ENCODE peak calls at places on chromosomes 13 and 19, in five cellular contexts. One of them, this sample, is unnamed.

GRCh38 chr13:44050450-44051063 is 170.9 kb downstream of the LACC1 start:
- DNase-seq in NT2/D1: no peak
- DNase-seq in HepG2: peak; percentile 7
- DNase-seq in GM12878: no peak
- DNase-seq in H1: no peak
- DNase-seq in this sample: peak; percentile 27

GRCh38 chr19:45442927-45443461 is 19.3 kb upstream of the ERCC1 start:
- DNase-seq in NT2/D1: no peak
- DNase-seq in HepG2: no peak
- DNase-seq in H1: peak; percentile 74
- DNase-seq in GM12878: no peak
- DNase-seq in this sample: no peak

GRCh38 chr13:27997904-27998522 is 9.5 kb upstream of the URAD start:
- DNase-seq in HepG2: peak; percentile 48
- DNase-seq in NT2/D1: no peak
- DNase-seq in H1: peak; percentile 64
- DNase-seq in GM12878: no peak
- DNase-seq in this sample: peak; percentile 68

GRCh38 chr13:98399756-98400155 is 177.2 kb downstream of the STK24 start:
- DNase-seq in H1: no peak
- DNase-seq in NT2/D1: no peak
- DNase-seq in HepG2: no peak
- DNase-seq in GM12878: no peak
- DNase-seq in this sample: no peak

GRCh38 chr13:28817204-28817603 is 2.9 kb upstream of the MTUS2 start:
- DNase-seq in H1: no peak
- DNase-seq in NT2/D1: no peak
- DNase-seq in HepG2: peak; percentile 39
- DNase-seq in GM12878: no peak
- DNase-seq in this sample: no peak

GRCh38 chr19:48509467-48510194 is 2.0 kb downstream of the LMTK3 start:
- DNase-seq in HepG2: no peak
- DNase-seq in NT2/D1: no peak
- DNase-seq in GM12878: no peak
- DNase-seq in H1: no peak
- DNase-seq in this sample: no peak

GRCh38 chr19:14138576-14139265 is 2.3 kb upstream of the ASF1B start:
- DNase-seq in NT2/D1: no peak
- DNase-seq in H1: no peak
- DNase-seq in GM12878: no peak
- DNase-seq in HepG2: no peak
- DNase-seq in this sample: no peak

GRCh38 chr19:17061691-17062090 is 13.6 kb downstream of the HAUS8 start:
- DNase-seq in GM12878: no peak
- DNase-seq in NT2/D1: no peak
- DNase-seq in HepG2: no peak
- DNase-seq in H1: no peak
- DNase-seq in this sample: no peak

GRCh38 chr19:13748169-13748884 is 16.0 kb upstream of the MRI1 start:
- DNase-seq in GM12878: no peak
- DNase-seq in HepG2: no peak
- DNase-seq in H1: peak; percentile 47
- DNase-seq in NT2/D1: no peak
- DNase-seq in this sample: no peak

GRCh38 chr19:6023085-6023682 is 45.2 kb upstream of the RANBP3 start:
- DNase-seq in H1: no peak
- DNase-seq in NT2/D1: no peak
- DNase-seq in GM12878: no peak
- DNase-seq in HepG2: no peak
- DNase-seq in this sample: no peak

GRCh38 chr19:48815870-48816501 is 5.2 kb upstream of the BCAT2 start:
- DNase-seq in H1: no peak
- DNase-seq in GM12878: no peak
- DNase-seq in NT2/D1: no peak
- DNase-seq in HepG2: peak; percentile 86
- DNase-seq in this sample: no peak

GRCh38 chr19:42075364-42075615 is 676 bp upstream of the ZNF574 start:
- DNase-seq in GM12878: no peak
- DNase-seq in H1: no peak
- DNase-seq in HepG2: no peak
- DNase-seq in NT2/D1: no peak
- DNase-seq in this sample: no peak

GRCh38 chr19:5882421-5882968 is 12.2 kb upstream of the FUT5 start:
- DNase-seq in NT2/D1: no peak
- DNase-seq in H1: no peak
- DNase-seq in HepG2: no peak
- DNase-seq in GM12878: no peak
- DNase-seq in this sample: no peak

GRCh38 chr13:33292712-33293111 is 7.2 kb upstream of the STARD13 start:
- DNase-seq in HepG2: no peak
- DNase-seq in H1: no peak
- DNase-seq in NT2/D1: no peak
- DNase-seq in GM12878: no peak
- DNase-seq in this sample: no peak

GRCh38 chr13:73722120-73722519 is 412.1 kb downstream of the KLF12 start:
- DNase-seq in NT2/D1: peak; percentile 46
- DNase-seq in HepG2: peak; percentile 5
- DNase-seq in GM12878: peak; percentile 39
- DNase-seq in H1: no peak
- DNase-seq in this sample: no peak

GRCh38 chr13:112893570-112894422 is 75.2 kb upstream of the MCF2L start:
- DNase-seq in HepG2: peak; percentile 76
- DNase-seq in H1: peak; percentile 80
- DNase-seq in NT2/D1: no peak
- DNase-seq in GM12878: no peak
- DNase-seq in this sample: peak; percentile 71

GRCh38 chr19:48370955-48371354 is 6.8 kb downstream of the SYNGR4 start:
- DNase-seq in HepG2: no peak
- DNase-seq in GM12878: no peak
- DNase-seq in NT2/D1: no peak
- DNase-seq in H1: no peak
- DNase-seq in this sample: no peak

GRCh38 chr13:73061478-73062275 is 2.9 kb downstream of the KLF5 start:
- DNase-seq in H1: no peak
- DNase-seq in GM12878: no peak
- DNase-seq in NT2/D1: no peak
- DNase-seq in HepG2: no peak
- DNase-seq in this sample: no peak

GRCh38 chr19:3396881-3397265 is 30.5 kb downstream of the NFIC start:
- DNase-seq in H1: no peak
- DNase-seq in GM12878: no peak
- DNase-seq in HepG2: no peak
- DNase-seq in NT2/D1: no peak
- DNase-seq in this sample: no peak

GRCh38 chr19:16457195-16457953 is 14.4 kb downstream of the EPS15L1 start:
- DNase-seq in HepG2: peak; percentile 24
- DNase-seq in NT2/D1: no peak
- DNase-seq in GM12878: no peak
- DNase-seq in H1: peak; percentile 54
- DNase-seq in this sample: no peak

GRCh38 chr19:33868821-33869412 is 72.2 kb downstream of the KCTD15 start:
- DNase-seq in GM12878: no peak
- DNase-seq in H1: peak; percentile 59
- DNase-seq in NT2/D1: no peak
- DNase-seq in HepG2: no peak
- DNase-seq in this sample: peak; percentile 49

GRCh38 chr19:6478815-6479214 is 2.8 kb downstream of the DENND1C start:
- DNase-seq in GM12878: no peak
- DNase-seq in NT2/D1: no peak
- DNase-seq in H1: no peak
- DNase-seq in HepG2: no peak
- DNase-seq in this sample: no peak

GRCh38 chr13:42048625-42049453 is at the start of gene DGKH:
- DNase-seq in H1: peak; percentile 83
- DNase-seq in HepG2: no peak
- DNase-seq in GM12878: no peak
- DNase-seq in NT2/D1: no peak
- DNase-seq in this sample: peak; percentile 80

GRCh38 chr13:75357576-75358295 is 124.2 kb downstream of the TBC1D4 start:
- DNase-seq in HepG2: peak; percentile 69
- DNase-seq in NT2/D1: peak; percentile 46
- DNase-seq in GM12878: no peak
- DNase-seq in H1: peak; percentile 53
- DNase-seq in this sample: peak; percentile 93

GRCh38 chr13:24618219-24618955 is 61.8 kb upstream of the ATP12A start:
- DNase-seq in GM12878: peak; percentile 40
- DNase-seq in HepG2: no peak
- DNase-seq in H1: no peak
- DNase-seq in NT2/D1: no peak
- DNase-seq in this sample: no peak

GRCh38 chr13:76644906-76645305 is 241.3 kb downstream of the KCTD12 start:
- DNase-seq in HepG2: no peak
- DNase-seq in GM12878: no peak
- DNase-seq in NT2/D1: no peak
- DNase-seq in H1: no peak
- DNase-seq in this sample: no peak
- TF ChIP-seq SUZ12 in HepG2: no peak
- TF ChIP-seq SUZ12 in GM12878: no peak
- TF ChIP-seq SUZ12 in NT2/D1: no peak
- TF ChIP-seq SUZ12 in H1: no peak
- TF ChIP-seq SUZ12 in this sample: no peak

GRCh38 chr13:109655206-109655600 is 131.2 kb downstream of the IRS2 start:
- DNase-seq in HepG2: no peak
- DNase-seq in NT2/D1: no peak
- DNase-seq in H1: no peak
- DNase-seq in GM12878: no peak
- DNase-seq in this sample: no peak

GRCh38 chr13:109652536-109652935 is 133.8 kb downstream of the IRS2 start:
- DNase-seq in GM12878: no peak
- DNase-seq in H1: no peak
- DNase-seq in HepG2: no peak
- DNase-seq in NT2/D1: no peak
- DNase-seq in this sample: no peak

GRCh38 chr13:109655611-109656010 is 130.8 kb downstream of the IRS2 start:
- DNase-seq in GM12878: no peak
- DNase-seq in NT2/D1: no peak
- DNase-seq in H1: no peak
- DNase-seq in HepG2: no peak
- DNase-seq in this sample: no peak

GRCh38 chr13:109651854-109652253 is 134.5 kb downstream of the IRS2 start:
- DNase-seq in H1: no peak
- DNase-seq in GM12878: no peak
- DNase-seq in HepG2: no peak
- DNase-seq in NT2/D1: no peak
- DNase-seq in this sample: no peak

GRCh38 chr13:109654341-109655205 is 131.8 kb downstream of the IRS2 start:
- DNase-seq in GM12878: no peak
- DNase-seq in HepG2: no peak
- DNase-seq in NT2/D1: no peak
- DNase-seq in H1: no peak
- DNase-seq in this sample: no peak
- TF ChIP-seq SUZ12 in GM12878: no peak
- TF ChIP-seq SUZ12 in HepG2: no peak
- TF ChIP-seq SUZ12 in NT2/D1: no peak
- TF ChIP-seq SUZ12 in H1: no peak
- TF ChIP-seq SUZ12 in this sample: no peak

GRCh38 chr19:49856574-49857021 is 5.6 kb downstream of the PTOV1 start:
- DNase-seq in H1: no peak
- DNase-seq in GM12878: no peak
- DNase-seq in NT2/D1: no peak
- DNase-seq in HepG2: no peak
- DNase-seq in this sample: no peak

GRCh38 chr19:49854861-49855263 is 3.9 kb downstream of the PTOV1 start:
- DNase-seq in GM12878: no peak
- DNase-seq in NT2/D1: no peak
- DNase-seq in H1: no peak
- DNase-seq in HepG2: no peak
- DNase-seq in this sample: no peak

GRCh38 chr19:49855676-49856573 is 5.0 kb downstream of the PTOV1 start:
- DNase-seq in GM12878: no peak
- DNase-seq in H1: no peak
- DNase-seq in HepG2: no peak
- DNase-seq in NT2/D1: no peak
- DNase-seq in this sample: no peak

GRCh38 chr19:49853852-49854849 is 3.2 kb downstream of the PTOV1 start:
- DNase-seq in HepG2: no peak
- DNase-seq in H1: no peak
- DNase-seq in NT2/D1: no peak
- DNase-seq in GM12878: no peak
- DNase-seq in this sample: no peak

GRCh38 chr19:49855277-49855675 is 4.3 kb downstream of the PTOV1 start:
- DNase-seq in HepG2: no peak
- DNase-seq in H1: no peak
- DNase-seq in GM12878: no peak
- DNase-seq in NT2/D1: no peak
- DNase-seq in this sample: no peak
- TF ChIP-seq SUZ12 in HepG2: no peak
- TF ChIP-seq SUZ12 in H1: no peak
- TF ChIP-seq SUZ12 in GM12878: no peak
- TF ChIP-seq SUZ12 in NT2/D1: no peak
- TF ChIP-seq SUZ12 in this sample: no peak

DNA sequence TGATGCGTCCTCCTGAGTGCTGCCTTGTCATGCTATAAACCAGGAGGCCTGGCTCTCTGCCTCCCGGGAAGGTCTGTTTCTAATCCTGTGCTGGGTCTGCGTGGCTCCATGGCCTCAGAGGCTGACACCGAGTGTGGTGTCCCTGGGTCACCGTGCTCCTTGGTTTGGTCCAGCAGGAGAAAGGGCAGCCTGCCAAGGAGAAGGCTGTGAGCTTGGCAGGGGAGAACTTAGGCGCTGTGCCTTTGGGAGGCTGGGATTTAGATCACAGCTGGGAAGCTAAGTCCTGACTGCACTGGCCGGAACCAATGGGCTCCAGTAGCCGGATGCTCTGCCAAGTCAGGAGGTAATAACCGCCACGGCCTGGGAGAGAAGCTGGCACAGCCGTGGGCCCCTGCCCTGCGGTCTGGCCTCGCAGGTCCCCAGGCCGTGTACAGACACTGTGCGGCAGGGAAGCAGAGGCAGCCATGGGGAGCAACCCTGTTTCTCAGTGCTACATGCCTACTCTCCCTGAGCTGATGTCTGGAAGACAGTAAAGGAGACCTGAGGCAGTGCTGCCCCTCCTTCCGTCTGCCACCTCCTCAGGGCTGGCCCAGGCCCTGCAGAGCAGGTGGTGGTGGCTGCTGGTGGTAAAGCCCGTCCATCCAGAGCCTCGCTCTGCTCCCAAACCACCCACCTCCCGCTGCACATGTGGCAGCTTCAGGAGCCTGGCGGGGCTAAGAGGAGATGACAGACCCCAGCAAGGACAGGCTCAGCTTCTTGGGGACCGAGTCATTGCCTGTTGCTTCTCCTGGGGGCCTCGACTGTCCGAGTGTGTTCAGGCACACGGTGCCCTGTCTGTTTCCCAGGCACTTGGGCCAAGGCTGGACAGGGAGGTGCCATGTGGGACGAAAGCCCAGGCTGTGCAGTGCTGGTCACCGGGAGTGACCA is 44.9 kb downstream of the C13orf46 start:
- DNase-seq in GM12878: no peak
- DNase-seq in NT2/D1: no peak
- DNase-seq in HepG2: no peak
- DNase-seq in H1: no peak
- DNase-seq in this sample: no peak
- TF ChIP-seq SUZ12 in GM12878: no peak
- TF ChIP-seq SUZ12 in NT2/D1: no peak
- TF ChIP-seq SUZ12 in HepG2: no peak
- TF ChIP-seq SUZ12 in H1: no peak
- TF ChIP-seq SUZ12 in this sample: no peak